ENCODE peak calls at places on chromosome 17, in five cellular contexts. H is HFFc6, X is keratinocyte, Q is dorsolateral prefrontal cortex, V is progenitor cell of endocrine pancreas. A is an unnamed sample.

GRCh38 chr17:41421116-41421515 is 3.3 kb downstream of the KRT37 start:
- DNase-seq in V (no peak), Q (no peak), X (no peak), H (peak), A (no peak)

GRCh38 chr17:38870259-38871165 is 654 bp downstream of the LASP1 start:
- DNase-seq in Q (peak), V (peak), X (no peak), H (peak), A (no peak)

GRCh38 chr17:30495586-30495985 is 18.4 kb downstream of the GOSR1 start:
- DNase-seq in V (no peak), H (no peak), X (no peak), Q (no peak), A (no peak)

GRCh38 chr17:43753488-43754129 is 5.0 kb downstream of the SOST start:
- DNase-seq in V (no peak), X (no peak), Q (no peak), H (peak), A (no peak)

GRCh38 chr17:34133350-34133749 is 121.7 kb upstream of the CCL2 start:
- DNase-seq in H (no peak), X (no peak), V (no peak), Q (no peak), A (no peak)

GRCh38 chr17:4604111-4604644 is 19.8 kb downstream of the SMTNL2 start:
- DNase-seq in V (no peak), H (peak), Q (no peak), X (no peak), A (peak)

GRCh38 chr17:38421224-38421841 is 6.9 kb upstream of the ARHGAP23 start:
- DNase-seq in X (no peak), Q (no peak), V (no peak), H (peak), A (no peak)

GRCh38 chr17:45224671-45225050 is 3.0 kb downstream of the FMNL1 start:
- DNase-seq in Q (no peak), X (no peak), H (no peak), V (no peak), A (no peak)

GRCh38 chr17:41987642-41988041 is 21.0 kb downstream of the CNP start:
- DNase-seq in Q (no peak), X (no peak), V (no peak), H (no peak), A (no peak)

GRCh38 chr17:45372325-45372869 is 55.6 kb upstream of the MAP3K14 start:
- DNase-seq in Q (peak), V (no peak), X (no peak), H (no peak), A (no peak)

GRCh38 chr17:3545151-3545550 is 12.5 kb downstream of the TRPV3 start:
- DNase-seq in V (no peak), Q (no peak), H (no peak), X (no peak), A (no peak)

GRCh38 chr17:74431568-74432483 is at the start of gene GPRC5C:
- DNase-seq in V (peak), Q (no peak), H (no peak), X (no peak), A (no peak)

GRCh38 chr17:17400070-17400469 is 76.7 kb upstream of the MED9 start:
- DNase-seq in V (no peak), X (no peak), H (no peak), Q (no peak), A (no peak)

GRCh38 chr17:65088621-65089385 is 32.3 kb upstream of the GNA13 start:
- DNase-seq in H (peak), V (no peak), Q (no peak), X (peak), A (no peak)

GRCh38 chr17:69724236-69724635 is 309.7 kb downstream of the MAP2K6 start:
- DNase-seq in X (no peak), H (no peak), Q (no peak), V (no peak), A (no peak)

GRCh38 chr17:57455063-57455914 is 199.0 kb downstream of the MSI2 start:
- DNase-seq in X (no peak), H (no peak), Q (no peak), V (no peak), A (no peak)

GRCh38 chr17:72632026-72632684 is 460.3 kb downstream of the SLC39A11 start:
- DNase-seq in Q (no peak), V (no peak), X (no peak), H (no peak), A (no peak)

GRCh38 chr17:68512247-68512966 is at the start of gene PRKAR1A:
- DNase-seq in Q (peak), X (no peak), V (peak), H (peak), A (peak)

GRCh38 chr17:3845361-3845753 is 689 bp downstream of the NCBP3 start:
- DNase-seq in X (no peak), Q (no peak), H (peak), V (no peak), A (no peak)

GRCh38 chr17:75271955-75272847 is 1.2 kb upstream of the MIF4GD start:
- DNase-seq in Q (no peak), V (no peak), H (peak), X (no peak), A (no peak)

GRCh38 chr17:16521070-16521727 is 29.2 kb upstream of the LRRC75A start:
- DNase-seq in V (peak), X (peak), Q (peak), H (peak), A (peak)

GRCh38 chr17:73227379-73227778 is 34.3 kb downstream of the CPSF4L start:
- DNase-seq in Q (no peak), X (no peak), V (no peak), H (no peak), A (no peak)

GRCh38 chr17:14227052-14227451 is 9.6 kb downstream of the CDRT15 start:
- DNase-seq in X (no peak), Q (no peak), H (no peak), V (no peak), A (no peak)
- TF ChIP-seq CTCF in X (no peak), Q (no peak), H (no peak), V (no peak), A (no peak)

DNA sequence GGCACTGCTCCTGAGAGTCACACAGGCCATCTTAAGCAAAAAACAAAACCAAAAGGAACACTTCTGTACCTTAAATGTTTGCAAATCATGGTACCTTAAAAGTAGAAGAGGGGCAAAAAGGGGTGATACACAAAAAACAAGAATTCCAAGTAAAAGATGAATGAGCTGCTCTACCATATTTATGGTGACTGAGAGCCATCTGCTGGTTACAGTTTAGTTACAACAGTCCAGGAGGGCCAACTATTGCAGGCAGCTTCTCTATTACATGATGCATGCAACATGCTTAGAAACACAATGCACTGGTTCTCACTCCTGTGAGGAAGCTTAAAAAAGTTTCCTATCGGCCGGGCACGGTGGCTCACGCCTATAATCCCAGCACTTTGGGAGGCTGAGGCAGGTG is 53.5 kb downstream of the STX8 start:
- DNase-seq in Q (no peak), V (no peak), H (peak), X (no peak), A (no peak)
- TF ChIP-seq CTCF in Q (peak), V (peak), H (peak), X (peak), A (peak)

DNA sequence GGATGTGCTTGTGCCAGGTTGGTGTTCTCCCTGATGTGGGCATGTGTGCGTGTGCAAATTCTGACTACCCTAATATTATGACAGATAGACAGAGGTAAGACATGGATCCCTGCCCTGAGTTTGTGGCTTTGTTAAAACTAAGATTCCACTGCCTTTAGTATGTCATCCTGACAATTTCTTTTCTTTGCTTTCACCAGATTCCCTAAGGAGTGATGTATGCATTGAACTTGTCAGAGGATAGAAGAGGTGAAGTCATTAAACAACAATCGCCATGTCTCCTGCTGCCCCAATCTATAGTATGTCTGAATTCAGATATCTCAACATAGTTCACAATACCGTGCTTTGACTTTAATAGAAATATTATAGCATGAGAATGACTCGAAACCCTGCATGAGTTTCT is 137.1 kb upstream of the ELAC2 start:
- DNase-seq in X (no peak), V (no peak), Q (no peak), H (no peak), A (no peak)
- TF ChIP-seq CTCF in X (no peak), V (no peak), Q (no peak), H (no peak), A (no peak)

GRCh38 chr17:1606352-1606985 is 22.2 kb downstream of the SLC43A2 start:
- DNase-seq in Q (no peak), H (no peak), X (no peak), V (no peak), A (no peak)

GRCh38 chr17:1604831-1605528 is 23.7 kb downstream of the SLC43A2 start:
- DNase-seq in X (no peak), Q (no peak), H (no peak), V (no peak), A (no peak)

GRCh38 chr17:1608676-1609075 is 20.0 kb downstream of the SLC43A2 start:
- DNase-seq in H (no peak), X (no peak), V (no peak), Q (no peak), A (no peak)

GRCh38 chr17:1607971-1608320 is 20.7 kb downstream of the SLC43A2 start:
- DNase-seq in Q (no peak), V (no peak), X (no peak), H (no peak), A (no peak)

DNA sequence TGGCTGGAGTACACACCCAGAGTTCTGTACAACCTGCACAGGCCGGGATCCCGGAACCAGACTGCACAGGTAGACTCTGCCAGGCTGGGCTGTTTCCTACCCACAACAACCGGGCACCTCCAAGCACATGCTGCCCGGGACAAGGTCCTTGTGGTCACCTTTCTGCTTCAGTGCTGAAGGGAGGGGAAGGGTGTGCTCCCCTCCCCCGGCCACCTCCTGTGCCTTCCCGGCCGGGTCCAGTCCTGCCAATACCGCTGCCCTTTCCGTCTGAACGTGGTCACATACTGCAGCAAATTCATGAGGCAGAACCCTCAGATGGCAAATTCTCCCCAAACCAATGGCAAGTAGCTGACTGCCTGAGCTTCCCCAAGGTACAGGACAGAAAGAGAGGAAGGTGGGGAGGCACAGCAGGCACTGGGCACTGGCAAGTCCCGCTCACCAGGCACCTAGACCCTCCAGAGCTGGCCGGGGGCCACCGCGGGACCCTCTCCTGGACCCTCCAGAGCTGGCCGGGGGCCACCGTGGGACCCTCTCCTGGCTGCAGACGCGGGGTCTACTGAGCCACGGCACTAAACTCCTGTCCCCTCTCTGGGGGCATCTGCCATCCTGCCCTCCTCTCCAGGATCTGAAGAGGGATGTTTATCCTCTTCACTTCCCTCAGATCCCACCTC is 22.8 kb downstream of the SLC43A2 start:
- DNase-seq in X (no peak), Q (no peak), H (no peak), V (no peak), A (no peak)
- TF ChIP-seq CTCF in X (no peak), Q (no peak), H (no peak), V (no peak), A (no peak)

DNA sequence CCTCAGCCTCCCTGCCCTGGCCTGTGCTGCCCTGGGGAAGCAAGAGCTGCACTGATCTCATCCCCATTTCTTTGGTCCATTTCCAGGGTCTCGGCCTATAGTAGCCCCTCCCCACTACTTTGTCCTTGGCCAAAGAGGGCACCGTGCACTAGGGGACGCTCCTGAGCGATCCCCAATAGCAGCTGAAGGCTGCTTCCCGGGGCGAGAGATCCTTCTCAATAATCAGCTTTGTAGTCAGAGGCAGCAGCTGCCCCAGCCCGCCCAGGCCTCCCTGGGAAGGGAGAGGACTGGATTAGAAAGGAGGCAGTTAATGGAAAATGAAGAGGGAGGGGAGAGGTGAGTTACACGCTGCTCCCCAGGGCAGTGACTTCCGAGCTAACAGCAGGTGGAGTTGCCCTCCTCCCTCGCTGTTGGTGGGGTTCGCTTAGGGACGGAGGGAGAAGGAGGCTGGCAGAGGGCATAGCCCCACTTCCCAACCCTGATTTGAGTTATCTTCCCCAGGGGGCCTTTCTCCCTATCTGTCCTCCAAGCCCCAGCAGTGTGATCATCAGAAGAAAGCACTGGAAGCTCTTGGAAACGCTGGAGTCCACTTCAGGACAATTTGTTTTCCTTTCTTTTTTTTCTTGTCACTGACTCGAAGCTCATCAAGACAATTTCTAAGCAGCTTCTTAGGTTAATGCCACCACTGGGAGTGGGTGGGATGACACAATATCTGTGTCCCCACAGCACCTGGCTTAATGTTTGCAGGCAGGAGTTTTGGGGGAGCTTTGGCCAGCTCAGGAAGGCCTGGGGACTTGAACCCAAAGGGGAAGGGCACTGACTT is 2.6 kb downstream of the MXRA7 start:
- DNase-seq in V (peak), Q (peak), X (no peak), H (no peak), A (no peak)
- TF ChIP-seq CTCF in V (peak), Q (peak), X (peak), H (peak), A (peak)

GRCh38 chr17:8859029-8859803 is 8.3 kb downstream of the PIK3R6 start:
- DNase-seq in V (no peak), Q (no peak), H (no peak), X (no peak), A (no peak)
- TF ChIP-seq CTCF in V (no peak), Q (no peak), H (no peak), X (peak), A (no peak)

GRCh38 chr17:81513669-81514484 is 1.3 kb upstream of the ACTG1 start:
- DNase-seq in H (peak), Q (peak), V (peak), X (no peak), A (no peak)
- TF ChIP-seq CTCF in H (peak), Q (no peak), V (no peak), X (no peak), A (no peak)

GRCh38 chr17:19766421-19767270 is 18.5 kb upstream of the ALDH3A1 start:
- DNase-seq in Q (peak), H (peak), X (no peak), V (peak), A (peak)
- TF ChIP-seq CTCF in Q (peak), H (peak), X (peak), V (peak), A (peak)

DNA sequence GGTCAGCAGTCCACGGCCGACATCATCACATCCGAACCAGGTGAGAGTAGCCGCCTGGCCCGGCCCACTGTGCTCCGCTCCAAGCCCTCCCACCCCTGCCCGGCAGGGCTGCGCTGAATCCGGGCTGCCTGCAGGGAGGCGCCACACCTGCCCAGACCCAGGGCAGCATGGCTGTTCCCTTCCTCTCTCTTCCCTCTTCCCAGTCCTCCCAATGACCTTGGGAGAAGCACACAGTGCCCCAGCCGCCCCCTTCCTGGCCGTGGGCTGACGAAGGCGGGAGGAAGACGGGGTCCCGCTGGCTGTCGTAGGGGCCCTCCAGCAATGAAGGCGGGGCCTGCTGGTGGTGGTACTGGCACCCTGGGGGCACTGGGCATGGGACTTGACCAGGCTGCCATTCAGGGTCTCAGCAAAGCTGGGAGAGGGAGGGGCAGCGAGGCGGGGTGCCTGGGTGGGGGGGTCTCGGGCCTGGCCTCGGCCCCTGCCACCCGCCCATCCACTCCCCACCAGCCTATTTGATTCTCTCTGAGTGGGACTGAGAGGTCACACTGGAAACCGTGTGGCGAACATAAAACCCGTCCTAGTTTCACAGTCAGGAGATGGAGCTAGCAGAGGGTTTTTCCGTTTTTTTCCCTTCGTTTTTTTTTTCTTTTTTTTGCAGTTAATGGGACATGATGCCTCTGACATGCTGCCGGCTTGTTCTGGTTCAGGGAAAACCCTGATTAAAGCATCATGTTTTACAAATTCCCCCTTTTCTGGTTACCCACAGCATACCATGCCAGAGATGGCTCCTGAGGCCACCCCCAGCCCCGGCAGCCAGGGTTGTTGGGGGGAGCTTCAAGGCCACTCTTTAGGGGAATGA is 50.6 kb downstream of the BAHCC1 start:
- DNase-seq in H (no peak), V (no peak), Q (no peak), X (no peak), A (no peak)
- TF ChIP-seq CTCF in H (peak), V (no peak), Q (no peak), X (no peak), A (no peak)

GRCh38 chr17:55768946-55769624 is 18.2 kb downstream of the PCTP start:
- DNase-seq in Q (no peak), X (no peak), V (no peak), H (peak), A (no peak)

GRCh38 chr17:55772086-55772485 is 21.2 kb downstream of the PCTP start:
- DNase-seq in V (no peak), X (no peak), H (no peak), Q (no peak), A (no peak)

GRCh38 chr17:55769625-55770000 is 18.8 kb downstream of the PCTP start:
- DNase-seq in H (peak), V (no peak), Q (no peak), X (no peak), A (no peak)

GRCh38 chr17:55773671-55774070 is 22.8 kb downstream of the PCTP start:
- DNase-seq in H (no peak), Q (no peak), V (no peak), X (no peak), A (no peak)

GRCh38 chr17:55770220-55770870 is 19.5 kb downstream of the PCTP start:
- DNase-seq in Q (no peak), H (peak), X (no peak), V (no peak), A (no peak)
- TF ChIP-seq CTCF in Q (peak), H (peak), X (peak), V (peak), A (peak)